ENCODE peak calls at places on chromosomes 11 and 22, in eight cellular contexts. S is transverse colon, G is dorsolateral prefrontal cortex, A is bronchial epithelial cell, N is brain microvascular endothelial cell, B is NB4, V is upper lobe of right lung, T is astrocyte of the spinal cord. U is an unnamed sample.

GRCh38 chr11:2096919-2097301 is 42.3 kb downstream of the IGF2 start:
- DNase-seq in S (no peak), G (peak; percentile 16), A (no peak), N (no peak), B (peak; percentile 27), V (peak; percentile 63), T (no peak), U (no peak)

GRCh38 chr11:36109850-36110606 is 166.2 kb downstream of the LDLRAD3 start:
- DNase-seq in S (no peak), G (no peak), A (no peak), N (no peak), B (no peak), V (no peak), T (peak; percentile 18), U (peak; percentile 38)

GRCh38 chr11:68784653-68785052 is 33.3 kb upstream of the TESMIN start:
- DNase-seq in S (no peak), G (no peak), A (no peak), N (no peak), B (no peak), V (no peak), T (no peak), U (no peak)

GRCh38 chr22:19815823-19816290 is 38.8 kb downstream of the GNB1L start:
- DNase-seq in S (no peak), G (no peak), A (no peak), N (no peak), B (no peak), V (no peak), T (no peak), U (no peak)

GRCh38 chr11:108819957-108820356 is 155.1 kb downstream of the DDX10 start:
- DNase-seq in S (no peak), G (no peak), A (no peak), N (no peak), B (peak; percentile 23), V (no peak), T (no peak), U (no peak)

GRCh38 chr11:45802531-45803317 is 2.2 kb upstream of the SLC35C1 start:
- DNase-seq in S (no peak), G (no peak), A (no peak), N (no peak), B (no peak), V (no peak), T (no peak), U (no peak)

GRCh38 chr11:64382586-64382985 is 23.6 kb downstream of the RPS6KA4 start:
- DNase-seq in S (no peak), G (no peak), A (no peak), N (no peak), B (no peak), V (no peak), T (no peak), U (no peak)

GRCh38 chr11:129375731-129376657 is at the start of gene BARX2:
- DNase-seq in S (peak; percentile 79), G (no peak), A (peak; percentile 70), N (peak; percentile 59), B (no peak), V (peak; percentile 82), T (peak; percentile 65), U (peak; percentile 66)

GRCh38 chr11:96864998-96865397 is 475.2 kb downstream of the JRKL start:
- DNase-seq in S (no peak), G (no peak), A (no peak), N (no peak), B (no peak), V (no peak), T (no peak), U (no peak)

GRCh38 chr22:20380486-20380885 is 13.5 kb upstream of the ZNF74 start:
- DNase-seq in S (no peak), G (no peak), A (peak; percentile 61), N (no peak), B (no peak), V (no peak), T (no peak), U (no peak)

GRCh38 chr11:19735512-19735911 is 22.9 kb downstream of the NAV2 start:
- DNase-seq in S (no peak), G (no peak), A (no peak), N (peak; percentile 41), B (no peak), V (no peak), T (peak; percentile 60), U (peak; percentile 29)
- TF ChIP-seq CTCF in S (no peak), G (no peak), A (peak; percentile 3), N (peak; percentile 63), B (no peak), V (no peak), T (peak; percentile 48), U (peak; percentile 18)

GRCh38 chr11:132099692-132100091 is 729.3 kb downstream of the NTM start:
- DNase-seq in S (no peak), G (no peak), A (no peak), N (no peak), B (peak; percentile 38), V (no peak), T (no peak), U (no peak)
- H3K4me3 ChIP-seq in S (no peak overlapping the region), G (no peak overlapping the region), A (no peak overlapping the region), N (no peak overlapping the region), B (no peak overlapping the region), V (no peak overlapping the region), T (no peak overlapping the region), U (no peak overlapping the region)

DNA sequence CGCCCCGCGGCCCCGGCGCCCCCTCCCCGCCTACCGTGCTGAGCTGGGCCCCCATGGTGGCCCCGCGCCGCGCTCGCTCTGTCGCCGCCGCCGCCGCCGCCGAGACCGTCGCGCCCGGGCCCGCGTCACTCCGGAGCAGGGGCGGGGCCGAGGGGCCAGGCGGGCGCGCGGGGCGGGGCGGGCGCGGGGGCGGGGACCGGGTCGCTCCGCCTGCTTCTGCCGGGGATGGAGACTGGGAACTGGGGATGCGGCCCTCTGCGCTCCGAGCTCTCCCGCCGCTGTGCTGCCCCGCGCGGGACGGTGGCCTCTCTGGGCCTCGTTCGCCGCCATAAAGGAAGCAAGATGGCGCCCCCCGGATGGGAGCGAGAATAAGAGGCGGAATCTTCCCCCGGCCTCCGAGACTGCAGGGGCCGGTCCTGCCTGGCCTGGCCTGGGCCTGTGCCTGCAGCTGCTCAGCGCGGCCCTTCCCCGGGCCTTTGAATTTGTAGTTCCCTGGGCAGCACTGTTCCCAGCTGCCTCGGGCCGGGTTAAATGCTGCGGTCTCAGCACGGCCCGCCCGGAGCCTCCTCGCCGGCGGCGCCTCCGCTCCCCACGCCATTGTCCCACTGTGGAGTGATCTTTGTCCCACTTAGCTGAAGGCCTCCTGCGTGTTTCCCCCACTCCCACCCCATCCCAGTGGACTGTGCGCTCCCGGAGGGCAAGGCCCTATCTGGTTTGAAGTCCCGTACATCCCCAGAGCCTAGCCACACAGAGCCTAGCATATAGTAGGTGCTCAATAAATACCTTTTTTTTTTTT is at the start of gene CYB5R3:
- DNase-seq in S (peak; percentile 88), G (peak; percentile 67), A (peak; percentile 37), N (peak; percentile 67), B (peak; percentile 83), V (peak; percentile 93), T (peak; percentile 86), U (peak; percentile 82)
- TF ChIP-seq CTCF in S (no peak), G (no peak), A (no peak), N (no peak), B (no peak), V (no peak), T (no peak), U (no peak)

DNA sequence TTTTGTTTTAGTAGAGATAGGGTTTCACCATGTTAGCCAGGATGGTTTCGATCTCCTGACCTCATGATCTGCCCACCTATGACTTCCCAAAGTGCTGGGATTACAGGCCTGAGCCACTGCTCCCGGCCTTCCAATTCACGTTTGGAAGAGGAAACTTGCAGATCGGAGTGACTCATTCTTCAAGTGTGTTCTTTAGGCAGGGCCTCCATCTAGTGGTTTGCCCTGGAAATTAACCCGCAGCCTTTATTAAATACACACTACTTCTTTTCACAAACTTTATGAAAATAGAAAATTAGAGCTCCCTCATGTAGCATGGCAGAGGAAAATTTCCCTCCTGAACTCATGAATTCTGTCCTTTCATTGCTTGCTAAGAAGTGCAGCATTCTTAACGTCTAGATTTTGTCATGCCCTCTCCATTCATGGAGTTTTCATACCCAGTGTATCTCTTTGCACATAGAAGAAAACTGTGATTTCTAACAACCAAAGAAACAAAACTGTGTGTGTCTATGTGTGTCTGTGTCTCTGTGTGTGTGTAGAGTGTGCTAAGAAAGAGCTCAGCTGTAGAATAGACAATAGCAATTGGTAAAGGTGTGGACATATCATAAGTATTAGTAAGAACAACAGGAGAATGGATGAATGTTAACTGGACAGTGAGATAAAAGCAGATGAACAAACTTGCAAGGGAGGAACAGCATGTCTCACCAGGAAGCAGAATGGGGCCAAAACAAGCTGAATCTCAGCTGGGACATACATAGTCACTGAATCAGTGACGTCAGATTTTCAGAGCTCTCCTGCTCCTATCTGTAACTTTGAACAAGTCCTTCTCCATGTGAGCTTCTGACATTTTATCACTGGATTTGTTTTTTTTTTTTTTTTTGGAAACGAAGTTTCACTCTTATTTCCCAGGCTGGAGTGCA is 118.4 kb downstream of the BBOX1 start:
- DNase-seq in S (peak; percentile 46), G (no peak), A (peak; percentile 77), N (peak; percentile 90), B (peak; percentile 66), V (no peak), T (peak; percentile 88), U (peak; percentile 89)
- H3K4me3 ChIP-seq in S (no peak overlapping the region), G (no peak overlapping the region), A (no peak overlapping the region), N (no peak overlapping the region), B (no peak overlapping the region), V (no peak overlapping the region), T (no peak overlapping the region), U (no peak overlapping the region)

DNA sequence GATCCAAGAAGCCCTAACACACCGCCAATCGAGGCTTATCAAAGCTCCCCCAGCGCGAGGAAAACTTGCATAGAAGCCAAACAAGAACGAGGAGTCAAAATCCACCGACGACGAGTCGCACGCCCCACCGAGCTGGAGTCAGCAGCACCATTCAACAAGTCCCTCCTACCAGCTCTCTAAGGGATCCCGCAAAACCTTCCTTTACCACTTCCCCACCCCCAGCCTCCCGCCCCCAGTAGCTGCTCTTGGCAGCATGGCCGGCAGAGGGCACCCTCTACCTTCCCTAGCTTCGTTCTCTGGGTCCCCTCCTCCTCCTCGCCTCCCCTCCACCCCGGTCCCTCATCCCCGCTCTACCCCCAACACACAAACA is 1.4 kb downstream of the BDNF start:
- DNase-seq in S (peak; percentile 66), G (peak; percentile 64), A (peak; percentile 58), N (peak; percentile 89), B (peak; percentile 81), V (peak; percentile 87), T (peak; percentile 94), U (peak; percentile 93)
- TF ChIP-seq CTCF in S (peak; percentile 61), G (peak; percentile 80), A (peak; percentile 92), N (peak; percentile 87), B (peak; percentile 57), V (peak; percentile 73), T (peak; percentile 83), U (peak; percentile 73)

DNA sequence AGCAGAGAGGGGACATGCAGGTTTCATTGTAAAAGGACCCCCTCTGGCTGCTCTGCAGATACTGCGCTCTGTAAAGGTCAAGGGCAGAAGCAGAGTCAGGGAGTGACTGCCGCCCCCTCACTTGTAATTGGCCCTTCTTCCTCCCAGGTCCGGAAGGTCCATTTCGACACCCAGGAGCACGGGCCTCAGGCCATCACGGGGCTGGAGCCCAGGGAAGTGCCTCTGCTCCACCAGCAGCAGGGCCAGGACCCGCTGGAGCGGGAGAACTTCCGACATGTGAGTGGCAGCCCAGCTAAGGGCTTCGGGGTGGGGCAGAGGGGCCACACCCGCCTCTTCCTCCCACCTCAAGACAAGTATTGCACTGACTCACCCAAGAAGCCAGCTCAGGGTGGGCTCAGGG is 24.0 kb upstream of the LRRC10B start:
- DNase-seq in S (no peak), G (no peak), A (no peak), N (no peak), B (no peak), V (peak; percentile 75), T (no peak), U (no peak)
- H3K4me3 ChIP-seq in S (no peak overlapping the region), G (no peak overlapping the region), A (no peak overlapping the region), N (no peak overlapping the region), B (no peak overlapping the region), V (no peak overlapping the region), T (no peak overlapping the region), U (no peak overlapping the region)